ENCODE peak calls at places on chromosome 16, in seven cellular contexts. M is bronchial epithelial cell, I is WTC11, N is kidney tubule cell, V is nephron progenitor cell, O is NCI-H510A, W is astrocyte of the spinal cord. P is an unnamed sample.

GRCh38 chr16:73082608-73083007 is 34.7 kb upstream of the ZFHX3 start:
- DNase-seq in I (no peak), O (no peak), N (peak), V (no peak), M (peak), W (peak), P (peak)

GRCh38 chr16:17245727-17246576 is 224.8 kb downstream of the XYLT1 start:
- DNase-seq in O (no peak), I (no peak), V (no peak), W (no peak), N (no peak), M (no peak), P (no peak)

GRCh38 chr16:84647830-84648594 is at the start of gene KLHL36:
- DNase-seq in W (no peak), O (no peak), I (no peak), M (no peak), V (peak), N (peak), P (no peak)

GRCh38 chr16:84193480-84193879 is 2.5 kb downstream of the ADAD2 start:
- DNase-seq in O (no peak), I (no peak), N (no peak), V (no peak), M (no peak), W (no peak), P (no peak)

GRCh38 chr16:10992112-10992511 is 47.7 kb downstream of the CLEC16A start:
- DNase-seq in N (peak), W (peak), M (peak), V (no peak), I (no peak), O (no peak), P (no peak)

GRCh38 chr16:17836868-17837602 is 366.3 kb upstream of the XYLT1 start:
- DNase-seq in W (peak), I (peak), M (peak), V (no peak), N (no peak), O (peak), P (peak)

GRCh38 chr16:74709477-74709877 is 8.8 kb upstream of the MLKL start:
- DNase-seq in V (peak), W (peak), M (peak), I (peak), O (peak), N (peak), P (peak)

GRCh38 chr16:11128211-11129123 is 127.5 kb downstream of the SOCS1 start:
- DNase-seq in M (peak), I (no peak), V (no peak), W (no peak), O (no peak), N (no peak), P (no peak)

GRCh38 chr16:71474864-71475263 is 12.8 kb upstream of the ZNF23 start:
- DNase-seq in I (no peak), W (peak), O (no peak), M (peak), V (no peak), N (peak), P (peak)

GRCh38 chr16:10979717-10980601 is 35.6 kb downstream of the CLEC16A start:
- DNase-seq in V (no peak), M (peak), I (peak), N (no peak), W (peak), O (no peak), P (peak)

GRCh38 chr16:66842765-66843164 is 1.4 kb upstream of the CA7 start:
- DNase-seq in O (no peak), W (peak), V (no peak), N (no peak), I (no peak), M (peak), P (peak)

GRCh38 chr16:12517310-12517694 is 286.4 kb downstream of the CPPED1 start:
- DNase-seq in I (no peak), W (no peak), O (no peak), V (no peak), M (no peak), N (no peak), P (no peak)

GRCh38 chr16:80559369-80559768 is 18.6 kb downstream of the DYNLRB2 start:
- DNase-seq in N (no peak), O (no peak), V (no peak), I (no peak), M (no peak), W (no peak), P (no peak)

GRCh38 chr16:3488801-3489200 is 6.5 kb downstream of the C16orf90 start:
- DNase-seq in N (no peak), V (no peak), I (no peak), M (no peak), O (no peak), W (no peak), P (no peak)

GRCh38 chr16:23836404-23837291 is 865 bp downstream of the PRKCB start:
- DNase-seq in W (no peak), O (no peak), V (peak), I (peak), M (no peak), N (no peak), P (no peak)

GRCh38 chr16:71367243-71367976 is 8.9 kb downstream of the CALB2 start:
- DNase-seq in W (no peak), O (peak), V (peak), M (peak), N (peak), I (peak), P (peak)

GRCh38 chr16:62041401-62041800 is 5.2 kb upstream of the CDH8 start:
- DNase-seq in W (peak), O (no peak), N (peak), V (peak), M (peak), I (peak), P (peak)

GRCh38 chr16:28836761-28837064 is 9.4 kb downstream of the TUFM start:
- DNase-seq in I (no peak), V (no peak), O (no peak), W (no peak), M (no peak), N (no peak), P (no peak)

GRCh38 chr16:76278976-76279375 is 1.8 kb downstream of the CNTNAP4 start:
- DNase-seq in O (no peak), V (no peak), I (no peak), M (peak), W (peak), N (peak), P (peak)

GRCh38 chr16:50316102-50316847 is 49.9 kb downstream of the ADCY7 start:
- DNase-seq in M (no peak), I (no peak), O (no peak), V (no peak), W (no peak), N (no peak), P (no peak)

GRCh38 chr16:2776500-2777139 is 460 bp downstream of the ELOB start:
- DNase-seq in V (no peak), I (peak), N (no peak), W (peak), O (no peak), M (no peak), P (peak)

GRCh38 chr16:9007177-9007794 is 43.6 kb upstream of the USP7 start:
- DNase-seq in W (no peak), I (no peak), O (no peak), N (no peak), V (peak), M (no peak), P (no peak)

GRCh38 chr16:49036126-49036525 is 245.5 kb downstream of the CBLN1 start:
- DNase-seq in W (no peak), I (no peak), M (no peak), O (no peak), V (no peak), N (no peak), P (no peak)